ENCODE peak calls at places on chromosomes 16 and 17, in ten cellular contexts. B is mesenchymal stem cell; T is neuronal stem cell; N is stimulated activated naive B cell treated with anti-CD40 and anti-IgM and Interleukin-4, amounts not matched to agents 10 μg/mL and 1 μg/mL and 100 μg/mL, for 72 hours; Z is AG04450; C is T47D; K is fibroblast of lung; Q is CD8-positive, alpha-beta T cell; F is stimulated activated naive CD4-positive, alpha-beta T cell; U is HFF-Myc. W is an unnamed sample.

GRCh38 chr17:41802961-41803682 is 8.6 kb downstream of the P3H4 start:
- DNase-seq in T (no peak), N (no peak), U (no peak), K (no peak), F (no peak), B (no peak), C (no peak), Z (no peak), Q (no peak), W (no peak)

GRCh38 chr16:28492511-28492910 is 637 bp upstream of the CLN3 start:
- DNase-seq in B (no peak), K (no peak), N (no peak), U (no peak), F (no peak), C (no peak), T (no peak), Q (no peak), Z (no peak), W (no peak)

GRCh38 chr16:89761304-89761922 is 40.1 kb downstream of the ZNF276 start:
- DNase-seq in B (no peak), N (no peak), Q (no peak), F (peak), C (no peak), Z (no peak), T (no peak), K (no peak), U (no peak), W (no peak)

GRCh38 chr16:47983999-47984580 is 171.7 kb downstream of the ABCC12 start:
- DNase-seq in C (no peak), U (no peak), Z (no peak), B (no peak), N (no peak), T (no peak), Q (no peak), F (no peak), K (no peak), W (no peak)

GRCh38 chr16:87380875-87381274 is 2.7 kb downstream of the FBXO31 start:
- DNase-seq in C (no peak), Z (no peak), Q (no peak), B (peak), U (no peak), K (peak), T (no peak), N (no peak), F (no peak), W (no peak)

GRCh38 chr17:15742051-15742795 is 10.1 kb downstream of the TBC1D26 start:
- DNase-seq in U (no peak), Z (no peak), N (no peak), Q (no peak), C (no peak), F (no peak), B (no peak), K (no peak), T (no peak), W (no peak)

GRCh38 chr17:78000351-78000750 is 41.8 kb downstream of the TNRC6C start:
- DNase-seq in F (no peak), T (no peak), B (peak), C (no peak), Q (no peak), N (no peak), K (peak), Z (no peak), U (no peak), W (no peak)

GRCh38 chr17:32835291-32835761 is 41.6 kb downstream of the MYO1D start:
- DNase-seq in Q (no peak), N (no peak), B (no peak), Z (no peak), C (peak), F (no peak), K (no peak), T (no peak), U (no peak), W (no peak)

GRCh38 chr17:19874256-19874655 is 6.5 kb upstream of the ULK2 start:
- DNase-seq in U (no peak), T (no peak), N (no peak), K (no peak), Z (no peak), Q (no peak), B (no peak), F (no peak), C (no peak), W (no peak)

GRCh38 chr16:48052731-48053130 is 103.1 kb downstream of the ABCC12 start:
- DNase-seq in T (no peak), C (no peak), Q (no peak), K (no peak), B (no peak), Z (no peak), U (no peak), N (no peak), F (no peak), W (no peak)

GRCh38 chr16:70757183-70757582 is 43.8 kb downstream of the VAC14 start:
- DNase-seq in Z (no peak), T (no peak), N (no peak), Q (no peak), F (no peak), C (no peak), K (no peak), B (no peak), U (no peak), W (no peak)

GRCh38 chr17:5254903-5255521 is 20.4 kb upstream of the SCIMP start:
- DNase-seq in B (no peak), Z (no peak), T (no peak), U (no peak), N (peak), C (peak), Q (no peak), K (no peak), F (no peak), W (no peak)

GRCh38 chr17:27879987-27880608 is 13.1 kb downstream of the LYRM9 start:
- DNase-seq in Q (peak), F (peak), C (peak), B (peak), K (peak), T (peak), U (peak), N (peak), Z (peak), W (peak)

GRCh38 chr17:8273884-8274444 is 14.5 kb upstream of the RANGRF start:
- DNase-seq in Z (no peak), B (no peak), F (no peak), U (no peak), Q (no peak), K (no peak), N (no peak), C (no peak), T (no peak), W (no peak)

GRCh38 chr17:4090898-4091297 is 51.9 kb downstream of the ZZEF1 start:
- DNase-seq in K (peak), B (peak), Q (no peak), F (no peak), U (no peak), Z (no peak), T (no peak), N (no peak), C (no peak), W (no peak)

GRCh38 chr16:19843371-19843770 is 41.3 kb downstream of the GPRC5B start:
- DNase-seq in T (no peak), B (peak), C (no peak), U (no peak), Z (no peak), F (no peak), K (no peak), N (no peak), Q (no peak), W (no peak)

GRCh38 chr16:23114131-23114904 is 34.9 kb downstream of the USP31 start:
- DNase-seq in T (no peak), B (no peak), U (no peak), Q (no peak), C (no peak), N (no peak), F (no peak), Z (no peak), K (no peak), W (no peak)

GRCh38 chr16:47162670-47163420 is 19.1 kb upstream of the NETO2 start:
- DNase-seq in K (no peak), F (no peak), N (no peak), C (no peak), U (no peak), Z (no peak), B (no peak), Q (no peak), T (no peak), W (no peak)

GRCh38 chr17:79407385-79407784 is 203.5 kb downstream of the RBFOX3 start:
- DNase-seq in F (no peak), B (no peak), U (no peak), Z (no peak), T (no peak), K (no peak), C (no peak), Q (no peak), N (no peak), W (no peak)

GRCh38 chr17:61218438-61218837 is 181.2 kb upstream of the TBX2 start:
- DNase-seq in Q (no peak), K (peak), N (no peak), F (no peak), B (peak), C (no peak), T (no peak), U (no peak), Z (peak), W (no peak)